ENCODE peak calls at places on chromosomes 5 and 9, in four cellular contexts. Y is HFFc6, R is NCI-H1417, N is AG09319. H is an unnamed sample.

GRCh38 chr5:6914336-6914735 is 201.1 kb downstream of the TENT4A start:
- DNase-seq in R (no peak), N (no peak), Y (no peak), H (no peak)

GRCh38 chr5:2569774-2570542 is 181.5 kb downstream of the IRX2 start:
- DNase-seq in R (no peak), Y (no peak), N (no peak), H (no peak)

GRCh38 chr5:138352722-138353549 is 451 bp downstream of the KDM3B start:
- DNase-seq in N (no peak), R (peak; percentile 36), Y (peak; percentile 36), H (no peak)

GRCh38 chr9:97714435-97714834 is 17.3 kb upstream of the XPA start:
- DNase-seq in N (peak; percentile 32), R (no peak), Y (peak; percentile 90), H (peak; percentile 65)

GRCh38 chr5:41368158-41368557 is 142.2 kb downstream of the PLCXD3 start:
- DNase-seq in Y (peak; percentile 6), R (no peak), N (no peak), H (peak; percentile 58)

GRCh38 chr9:76162109-76162730 is 232.0 kb downstream of the RFK start:
- DNase-seq in Y (no peak), N (no peak), R (no peak), H (peak; percentile 13)

GRCh38 chr9:91896513-91897121 is 53.4 kb downstream of the ROR2 start:
- DNase-seq in N (peak; percentile 71), R (peak; percentile 2), Y (no peak), H (peak; percentile 96)

GRCh38 chr9:12916037-12916436 is 141.2 kb downstream of the LURAP1L start:
- DNase-seq in Y (no peak), R (no peak), N (no peak), H (peak; percentile 71)

GRCh38 chr9:125521462-125522327 is 185.3 kb downstream of the MAPKAP1 start:
- DNase-seq in R (no peak), Y (peak; percentile 96), N (no peak), H (peak; percentile 97)